ENCODE peak calls at places on chromosomes 1 and 21, in nine cellular contexts. Z, U, X, H, G, R, D, M and A are unnamed samples.

GRCh38 chr1:235624751-235625192 is 24.8 kb downstream of the GNG4 start:
- DNase-seq in Z (no peak), U (no peak), X (no peak), H (no peak), G (peak; percentile 39), R (peak; percentile 53), D (no peak), M (peak; percentile 92), A (no peak)

GRCh38 chr21:41613421-41613998 is 105.6 kb upstream of the TMPRSS2 start:
- DNase-seq in Z (no peak), U (no peak), X (no peak), H (no peak), G (no peak), R (no peak), D (no peak), M (no peak), A (no peak)

GRCh38 chr21:46397993-46398392 is 60.7 kb upstream of the DIP2A start:
- DNase-seq in Z (no peak), U (no peak), X (no peak), H (no peak), G (no peak), R (no peak), D (no peak), M (no peak), A (no peak)

GRCh38 chr1:25562101-25562927 is 18.9 kb downstream of the LDLRAP1 start:
- DNase-seq in Z (no peak), U (no peak), X (peak; percentile 49), H (no peak), G (no peak), R (no peak), D (peak; percentile 4), M (no peak), A (no peak)

GRCh38 chr1:203199481-203200058 is 13.1 kb upstream of the CHI3L1 start:
- DNase-seq in Z (no peak), U (no peak), X (no peak), H (peak; percentile 50), G (peak; percentile 85), R (no peak), D (no peak), M (no peak), A (no peak)

GRCh38 chr21:34640858-34641257 is 25.9 kb upstream of the RCAN1 start:
- DNase-seq in Z (peak; percentile 87), U (no peak), X (no peak), H (no peak), G (peak; percentile 68), R (peak; percentile 69), D (no peak), M (peak; percentile 75), A (no peak)

GRCh38 chr21:17462276-17462981 is 50.4 kb upstream of the CXADR start:
- DNase-seq in Z (no peak), U (no peak), X (no peak), H (no peak), G (no peak), R (no peak), D (no peak), M (peak; percentile 39), A (no peak)

GRCh38 chr1:27382950-27383627 is at the start of gene CD164L2:
- DNase-seq in Z (no peak), U (no peak), X (no peak), H (no peak), G (no peak), R (no peak), D (peak; percentile 49), M (no peak), A (no peak)

GRCh38 chr1:151825204-151825603 is 6.4 kb downstream of the RORC start:
- DNase-seq in Z (no peak), U (no peak), X (no peak), H (no peak), G (no peak), R (no peak), D (no peak), M (no peak), A (no peak)